ENCODE peak calls at places on chromosomes 2 and 18, in five cellular contexts. Z, E, S, F and M are unnamed samples.
A peak's percentile ranks its signal among the peaks of the same experiment; 100 is the strongest.

GRCh38 chr2:96408631-96409542 is 73.3 kb downstream of the NCAPH start:
- DNase-seq in Z (peak; percentile 24), E (peak; percentile 86), S (peak; percentile 79), F (peak; percentile 80), M (no peak)

GRCh38 chr2:203626952-203627681 is 79.3 kb upstream of the CD28 start:
- DNase-seq in Z (no peak), E (no peak), S (no peak), F (no peak), M (no peak)

GRCh38 chr2:213627054-213627710 is 342.9 kb downstream of the SPAG16 start:
- DNase-seq in Z (no peak), E (no peak), S (no peak), F (no peak), M (no peak)

GRCh38 chr2:43319541-43319940 is 93.1 kb upstream of the ZFP36L2 start:
- DNase-seq in Z (no peak), E (no peak), S (peak; percentile 30), F (no peak), M (no peak)

GRCh38 chr18:23494992-23495391 is 8.3 kb upstream of the RMC1 start:
- DNase-seq in Z (no peak), E (no peak), S (no peak), F (no peak), M (no peak)

GRCh38 chr18:56869189-56869777 is 218.1 kb downstream of the WDR7 start:
- DNase-seq in Z (no peak), E (no peak), S (no peak), F (no peak), M (no peak)

GRCh38 chr2:46538393-46538792 is 59.0 kb downstream of the TMEM247 start:
- DNase-seq in Z (no peak), E (no peak), S (peak; percentile 74), F (no peak), M (no peak)

GRCh38 chr2:235021752-235022151 is 69.9 kb downstream of the SH3BP4 start:
- DNase-seq in Z (no peak), E (no peak), S (no peak), F (no peak), M (no peak)

GRCh38 chr2:149431337-149431736 is 101.0 kb downstream of the LYPD6 start:
- DNase-seq in Z (no peak), E (no peak), S (no peak), F (no peak), M (no peak)

GRCh38 chr18:12376034-12376717 is 851 bp downstream of the AFG3L2 start:
- DNase-seq in Z (no peak), E (no peak), S (peak; percentile 61), F (peak; percentile 57), M (peak; percentile 27)

GRCh38 chr2:58634653-58635347 is 393.7 kb upstream of the FANCL start:
- DNase-seq in Z (no peak), E (no peak), S (no peak), F (no peak), M (no peak)

DNA sequence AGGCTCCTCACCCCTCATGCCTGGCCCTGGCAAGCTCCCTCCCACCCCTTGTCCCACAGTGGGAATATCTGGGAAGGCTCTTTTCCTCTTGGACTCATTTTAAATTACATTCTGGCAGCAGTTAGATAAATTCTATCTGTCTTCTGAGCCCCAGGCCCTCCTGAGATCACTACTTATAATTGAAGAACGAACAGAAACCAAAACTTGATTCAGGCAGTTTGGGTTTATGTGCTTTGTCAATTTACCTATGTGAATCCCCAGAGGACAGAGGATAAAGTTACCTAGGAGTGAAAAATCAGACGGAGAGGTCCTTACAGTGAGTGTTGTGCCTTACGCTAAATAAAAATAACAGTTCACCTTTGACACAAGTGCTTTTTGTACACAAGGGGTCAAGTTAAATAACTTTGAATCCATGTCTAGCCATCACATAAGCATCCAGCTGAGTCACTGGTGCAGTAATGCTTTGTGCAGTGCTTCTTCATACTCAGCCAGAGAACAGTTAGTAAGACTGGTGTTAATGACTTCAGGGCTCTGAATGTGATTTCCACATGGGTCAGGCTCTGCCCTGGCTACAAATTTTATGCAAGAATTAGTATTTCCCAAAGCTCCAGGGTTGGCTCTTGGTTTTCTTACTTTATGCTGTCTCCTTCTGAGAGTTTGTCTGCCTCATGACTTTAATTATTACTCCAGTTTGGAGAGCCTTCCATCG is 329.3 kb downstream of the INSIG2 start:
- DNase-seq in Z (no peak), E (no peak), S (no peak), F (no peak), M (no peak)
- TF ChIP-seq CTCF in Z (no peak), E (no peak), S (no peak), F (no peak), M (no peak)

GRCh38 chr18:47399475-47399874 is 148.0 kb upstream of the SKOR2 start:
- DNase-seq in Z (no peak), E (no peak), S (no peak), F (no peak), M (no peak)

DNA sequence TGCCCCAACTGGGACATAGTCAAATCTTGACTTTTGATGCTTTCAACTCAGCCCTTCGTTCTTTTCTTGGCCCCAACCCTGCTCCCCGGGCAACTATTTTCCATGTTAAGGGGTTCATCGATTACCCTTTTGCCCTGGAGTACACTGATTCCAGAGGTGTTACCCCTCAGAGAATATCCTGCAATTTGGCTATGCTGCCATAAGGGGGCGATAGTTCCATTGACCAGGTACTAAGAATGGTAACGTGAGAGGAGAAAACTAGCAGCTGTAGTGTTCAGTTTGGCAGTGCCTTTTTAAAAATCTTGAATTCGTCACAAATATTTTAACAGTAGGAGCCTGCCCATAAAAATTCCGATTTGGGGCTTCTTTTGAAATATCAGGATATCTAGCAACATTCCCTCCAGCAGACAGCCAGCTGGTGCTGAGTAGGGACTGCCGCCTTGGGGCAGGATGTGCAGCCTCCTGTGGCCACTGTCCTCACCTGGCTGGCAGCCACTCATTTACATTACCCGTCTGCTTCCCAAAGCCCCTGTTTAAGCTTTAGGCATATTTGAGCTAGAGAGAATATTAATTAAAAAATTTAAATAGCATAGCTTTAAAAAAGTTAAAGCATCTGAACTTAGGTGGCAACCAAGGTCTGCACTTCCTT is 146.3 kb upstream of the SKOR2 start:
- DNase-seq in Z (peak; percentile 6), E (no peak), S (no peak), F (no peak), M (no peak)
- TF ChIP-seq CTCF in Z (peak; percentile 62), E (no peak), S (no peak), F (no peak), M (no peak)

DNA sequence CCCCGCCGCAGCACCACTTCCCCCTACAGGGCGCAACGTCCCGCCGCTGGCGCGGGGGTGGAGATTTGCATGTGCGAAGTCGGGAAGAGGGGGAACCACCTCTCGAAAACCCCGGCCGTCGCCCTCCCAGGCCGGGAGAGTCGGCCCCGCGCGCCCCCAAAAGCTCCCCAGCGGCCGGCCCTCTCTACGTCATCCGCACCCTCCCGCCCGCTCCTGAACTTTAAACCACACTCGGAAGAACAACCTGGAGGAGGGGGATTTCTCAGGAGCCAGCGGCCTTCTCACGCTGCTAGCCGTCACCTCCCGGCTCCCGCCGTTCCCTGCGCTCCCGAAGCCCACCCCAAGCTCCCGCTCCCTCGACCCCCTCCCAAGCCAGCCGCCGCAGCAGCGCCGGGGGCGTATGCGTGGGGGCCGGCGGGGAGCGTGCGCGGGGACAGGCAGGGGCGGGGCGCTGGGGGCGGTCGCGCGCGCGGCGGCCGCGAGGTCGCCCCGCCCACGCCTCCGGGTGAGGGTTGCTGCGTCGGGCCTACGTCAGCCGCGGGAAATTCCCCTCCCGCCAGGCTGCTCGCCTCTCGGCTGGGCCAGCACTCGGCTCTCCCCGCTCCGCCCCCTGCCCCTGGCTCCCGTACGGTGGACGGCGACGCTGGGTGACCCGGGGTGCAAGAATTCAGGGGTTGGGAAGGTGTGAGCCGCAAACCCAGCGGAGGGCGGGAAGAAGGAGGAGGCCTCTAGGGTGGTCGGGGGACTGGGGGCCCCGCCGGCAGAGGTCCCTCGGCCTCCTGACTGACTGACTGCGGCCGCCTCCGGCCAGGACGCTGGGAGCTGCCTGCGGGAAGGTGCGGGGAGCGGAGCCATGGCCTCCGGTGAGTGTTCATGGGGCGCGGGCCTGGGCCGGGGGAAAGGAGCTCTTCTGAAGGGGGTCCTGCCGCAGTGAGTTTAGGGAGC is at the start of gene REL:
- DNase-seq in Z (peak; percentile 84), E (peak; percentile 84), S (peak; percentile 86), F (peak; percentile 93), M (peak; percentile 57)
- TF ChIP-seq CTCF in Z (peak; percentile 42), E (no peak), S (no peak), F (peak; percentile 35), M (no peak)

GRCh38 chr2:167966367-167966766 is 281.0 kb downstream of the STK39 start:
- DNase-seq in Z (no peak), E (no peak), S (no peak), F (no peak), M (no peak)

GRCh38 chr2:167965907-167966306 is 281.5 kb downstream of the STK39 start:
- DNase-seq in Z (no peak), E (no peak), S (no peak), F (no peak), M (no peak)

GRCh38 chr2:167962436-167963226 is 284.8 kb downstream of the STK39 start:
- DNase-seq in Z (no peak), E (no peak), S (no peak), F (no peak), M (no peak)

GRCh38 chr2:167963899-167964649 is 283.3 kb downstream of the STK39 start:
- DNase-seq in Z (no peak), E (no peak), S (no peak), F (no peak), M (no peak)

DNA sequence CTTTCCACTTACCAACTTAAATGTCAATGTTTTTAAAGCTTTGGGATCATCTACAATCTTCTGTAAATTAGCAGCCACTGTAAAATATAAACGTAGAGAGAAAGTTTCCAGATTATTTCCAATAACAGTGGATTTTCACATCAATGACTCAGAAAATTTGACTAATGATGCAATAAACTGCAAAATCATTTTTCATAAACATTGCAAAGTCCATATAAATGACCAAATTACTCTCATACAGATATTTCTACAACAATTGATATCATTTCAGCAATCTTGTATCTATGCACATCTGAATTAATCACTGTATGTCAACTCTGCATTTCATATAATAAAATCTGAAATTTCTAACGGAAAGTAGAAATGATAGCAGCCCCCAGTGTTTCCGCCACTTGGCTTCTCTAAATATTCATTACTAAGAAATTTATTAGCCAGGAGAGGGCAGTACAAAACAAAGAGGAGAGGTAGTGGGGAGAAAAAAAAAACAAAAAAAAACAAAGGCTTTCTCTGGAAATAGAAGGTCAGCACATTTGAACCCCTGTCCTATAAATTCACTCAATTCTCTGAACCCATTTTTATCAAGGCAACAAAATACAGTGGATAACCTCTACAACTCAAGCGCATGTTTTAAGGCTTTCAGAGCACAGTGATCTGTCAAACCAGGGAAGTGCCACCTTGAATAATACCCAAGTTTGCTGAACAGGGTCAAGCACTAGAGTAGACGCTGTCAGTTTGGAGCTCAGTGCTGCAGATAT is 282.6 kb downstream of the STK39 start:
- DNase-seq in Z (no peak), E (no peak), S (no peak), F (no peak), M (no peak)
- TF ChIP-seq CTCF in Z (peak; percentile 48), E (peak; percentile 66), S (no peak), F (peak; percentile 42), M (no peak)

GRCh38 chr2:23639406-23639982 is 254.5 kb downstream of the KLHL29 start:
- DNase-seq in Z (no peak), E (no peak), S (no peak), F (no peak), M (no peak)
- TF ChIP-seq CTCF in Z (no peak), E (no peak), S (no peak), F (no peak), M (no peak)

DNA sequence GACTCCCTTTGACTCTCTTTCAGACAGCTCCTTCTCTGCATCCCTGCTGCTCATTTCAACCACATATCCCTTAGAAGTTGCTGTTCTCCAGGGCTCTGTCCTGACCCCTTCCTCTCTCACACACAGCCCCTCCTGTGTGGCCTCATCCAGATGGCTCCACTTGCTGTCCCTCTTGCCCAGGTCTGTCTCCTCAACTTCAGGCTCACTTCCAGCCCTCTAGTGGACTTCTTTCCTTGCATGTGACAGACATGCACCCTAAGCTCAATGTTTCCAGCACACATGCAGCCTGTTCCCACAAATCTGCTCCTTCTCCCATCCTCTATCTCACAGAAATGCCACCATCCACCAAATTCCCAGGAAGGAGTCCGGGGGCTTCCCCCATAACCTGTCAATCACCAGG is 9.0 kb upstream of the MRPL19 start:
- DNase-seq in Z (no peak), E (no peak), S (no peak), F (no peak), M (no peak)
- TF ChIP-seq CTCF in Z (no peak), E (no peak), S (no peak), F (no peak), M (no peak)